ENCODE peak calls at places on chromosomes 5 and 9, in nine cellular contexts. B is cardiac septum; O is hepatic stellate cell; P is AG09319; U is psoas muscle; J is activated T-cell treated with anti-CD3 and anti-CD28 coated beads, Interleukin-2, amount 50 U/mL, for 72 hours; S is cardiac fibroblast; W is tibial nerve; R is stimulated activated CD4-positive, alpha-beta T cell treated with anti-CD3 and anti-CD28 coated beads, Interleukin-2, amount 100 ng/mL, for 48 hours. Q is an unnamed sample.

GRCh38 chr9:133460405-133461175 is 812 bp downstream of the CACFD1 start:
- DNase-seq in O (no peak), P (no peak), B (no peak), S (no peak), J (peak; percentile 34), R (no peak), W (peak; percentile 21), U (no peak), Q (peak; percentile 80)

GRCh38 chr9:70519912-70520724 is 105.7 kb upstream of the KLF9 start:
- DNase-seq in U (no peak), R (no peak), P (no peak), B (no peak), S (no peak), W (no peak), O (no peak), J (peak; percentile 40), Q (no peak)

GRCh38 chr5:110105692-110106091 is 416.0 kb downstream of the MAN2A1 start:
- DNase-seq in R (no peak), P (peak; percentile 14), J (no peak), U (no peak), W (no peak), S (peak; percentile 31), B (no peak), O (no peak), Q (no peak)

GRCh38 chr5:50667653-50668403 is 1.4 kb downstream of the PARP8 start:
- DNase-seq in B (peak; percentile 81), O (peak; percentile 45), U (peak; percentile 78), S (peak; percentile 73), J (peak; percentile 86), P (no peak), W (peak; percentile 27), R (peak; percentile 77), Q (peak; percentile 76)

GRCh38 chr5:133236541-133236951 is 184.7 kb downstream of the HSPA4 start:
- DNase-seq in J (no peak), U (no peak), P (no peak), R (no peak), B (no peak), O (no peak), W (no peak), S (no peak), Q (no peak)

GRCh38 chr9:96219615-96220257 is 82.2 kb downstream of the HSD17B3 start:
- DNase-seq in J (peak; percentile 52), W (no peak), S (peak; percentile 18), B (no peak), U (peak; percentile 77), R (peak; percentile 30), P (no peak), O (peak; percentile 36), Q (peak; percentile 73)

GRCh38 chr9:96381696-96382095 is 1.8 kb downstream of the SLC35D2 start:
- DNase-seq in O (no peak), W (no peak), S (no peak), P (no peak), R (no peak), B (no peak), J (no peak), U (no peak), Q (no peak)

GRCh38 chr9:104260004-104260403 is 165.9 kb downstream of the SMC2 start:
- DNase-seq in P (no peak), W (no peak), S (no peak), J (no peak), O (no peak), U (no peak), R (no peak), B (no peak), Q (no peak)

GRCh38 chr9:127598839-127599549 is 13.1 kb upstream of the STXBP1 start:
- DNase-seq in B (no peak), W (no peak), P (no peak), R (no peak), S (no peak), O (no peak), J (no peak), U (no peak), Q (no peak)

GRCh38 chr5:169263591-169263990 is 37.3 kb downstream of the SLIT3 start:
- DNase-seq in R (no peak), O (no peak), W (no peak), B (no peak), S (no peak), J (no peak), P (no peak), U (no peak), Q (no peak)

GRCh38 chr9:3848445-3849114 is 322.8 kb upstream of the RFX3 start:
- DNase-seq in W (no peak), J (no peak), R (no peak), U (no peak), P (no peak), S (peak; percentile 57), O (no peak), B (no peak), Q (no peak)

GRCh38 chr5:179793470-179794139 is at the start of gene LTC4S:
- DNase-seq in W (peak; percentile 73), O (no peak), U (peak; percentile 86), J (peak; percentile 49), R (no peak), S (peak; percentile 33), B (peak; percentile 87), P (no peak), Q (peak; percentile 80)

GRCh38 chr9:70406446-70406862 is 8.0 kb downstream of the KLF9 start:
- DNase-seq in P (no peak), W (no peak), O (no peak), B (no peak), U (no peak), J (peak; percentile 50), S (peak; percentile 67), R (no peak), Q (no peak)

GRCh38 chr9:21580636-21581353 is 98.7 kb upstream of the IFNE start:
- DNase-seq in J (no peak), U (no peak), S (peak; percentile 89), W (no peak), O (no peak), B (no peak), P (no peak), R (no peak), Q (no peak)

GRCh38 chr5:167230414-167230813 is 1061.0 kb upstream of the WWC1 start:
- DNase-seq in B (no peak), W (no peak), S (no peak), P (no peak), O (no peak), J (no peak), U (no peak), R (no peak), Q (no peak)

GRCh38 chr9:88976888-88977257 is 14.4 kb upstream of the S1PR3 start:
- DNase-seq in U (no peak), S (no peak), O (no peak), W (no peak), P (no peak), J (no peak), R (no peak), B (peak; percentile 66), Q (no peak)

GRCh38 chr5:73189816-73190451 is 16.9 kb downstream of the TMEM174 start:
- DNase-seq in O (peak; percentile 50), B (no peak), P (peak; percentile 73), J (no peak), S (peak; percentile 54), U (no peak), R (no peak), W (peak; percentile 23), Q (peak; percentile 51)

GRCh38 chr5:91189480-91190332 is 193.4 kb downstream of the ARRDC3 start:
- DNase-seq in O (peak; percentile 51), B (no peak), J (no peak), W (peak; percentile 31), P (peak; percentile 77), R (no peak), S (peak; percentile 88), U (no peak), Q (peak; percentile 62)

GRCh38 chr5:79512692-79513518 is 1.0 kb downstream of the HOMER1 start:
- DNase-seq in O (peak; percentile 26), S (peak; percentile 29), R (no peak), B (no peak), P (no peak), J (peak; percentile 6), U (no peak), W (no peak), Q (no peak)

GRCh38 chr9:74771262-74771585 is 116.5 kb downstream of the TRPM6 start:
- DNase-seq in S (no peak), B (no peak), W (no peak), U (no peak), O (no peak), J (no peak), P (no peak), R (peak; percentile 15), Q (no peak)

GRCh38 chr9:124342946-124343485 is 72.2 kb downstream of the PSMB7 start:
- DNase-seq in P (peak; percentile 75), O (peak; percentile 93), J (no peak), U (peak; percentile 91), W (peak; percentile 18), B (no peak), S (peak; percentile 81), R (no peak), Q (peak; percentile 77)

GRCh38 chr9:100170556-100170955 is 71.5 kb downstream of the INVS start:
- DNase-seq in R (no peak), P (no peak), U (no peak), W (no peak), J (no peak), S (peak; percentile 52), B (no peak), O (no peak), Q (no peak)

GRCh38 chr9:106718996-106719395 is 144.0 kb upstream of the ZNF462 start:
- DNase-seq in P (no peak), W (no peak), B (no peak), U (no peak), O (peak; percentile 25), R (no peak), J (no peak), S (peak; percentile 80), Q (no peak)

GRCh38 chr9:92970467-92970923 is 23.2 kb downstream of the FGD3 start:
- DNase-seq in R (no peak), U (no peak), B (no peak), P (no peak), J (no peak), W (no peak), S (peak; percentile 44), O (no peak), Q (no peak)